ENCODE peak calls at places on chromosomes 3 and 15, in five cellular contexts. One of them, this sample, is unnamed.

GRCh38 chr15:59315914-59316428 is 56.7 kb downstream of the MYO1E start:
- DNase-seq in endothelial cell: no peak
- DNase-seq in sigmoid colon: no peak
- DNase-seq in RWPE1: no peak
- DNase-seq in fibroblast of mammary gland: peak; percentile 56
- DNase-seq in this sample: no peak

GRCh38 chr3:5226783-5227182 is 39.3 kb downstream of the EDEM1 start:
- DNase-seq in endothelial cell: no peak
- DNase-seq in sigmoid colon: no peak
- DNase-seq in RWPE1: peak; percentile 9
- DNase-seq in fibroblast of mammary gland: peak; percentile 44
- DNase-seq in this sample: peak; percentile 33

GRCh38 chr15:101126618-101127502 is 125.0 kb downstream of the CHSY1 start:
- DNase-seq in endothelial cell: no peak
- DNase-seq in sigmoid colon: no peak
- DNase-seq in RWPE1: no peak
- DNase-seq in fibroblast of mammary gland: peak; percentile 89
- DNase-seq in this sample: peak; percentile 46

GRCh38 chr3:87228316-87228715 is 1.2 kb downstream of the CHMP2B start:
- DNase-seq in endothelial cell: no peak
- DNase-seq in sigmoid colon: no peak
- DNase-seq in RWPE1: peak; percentile 26
- DNase-seq in fibroblast of mammary gland: peak; percentile 29
- DNase-seq in this sample: no peak

GRCh38 chr3:177351195-177351594 is 153.9 kb upstream of the TBL1XR1 start:
- DNase-seq in endothelial cell: no peak
- DNase-seq in sigmoid colon: no peak
- DNase-seq in RWPE1: no peak
- DNase-seq in fibroblast of mammary gland: no peak
- DNase-seq in this sample: no peak

GRCh38 chr15:35182841-35183479 is 97.9 kb upstream of the NANOGP8 start:
- DNase-seq in endothelial cell: no peak
- DNase-seq in sigmoid colon: no peak
- DNase-seq in RWPE1: no peak
- DNase-seq in fibroblast of mammary gland: no peak
- DNase-seq in this sample: peak; percentile 9

GRCh38 chr15:31338879-31339557 is 12.4 kb downstream of the KLF13 start:
- DNase-seq in endothelial cell: no peak
- DNase-seq in sigmoid colon: no peak
- DNase-seq in RWPE1: no peak
- DNase-seq in fibroblast of mammary gland: peak; percentile 85
- DNase-seq in this sample: no peak

GRCh38 chr3:195133462-195133861 is 137.5 kb downstream of the XXYLT1 start:
- DNase-seq in endothelial cell: no peak
- DNase-seq in sigmoid colon: peak; percentile 96
- DNase-seq in RWPE1: peak; percentile 78
- DNase-seq in fibroblast of mammary gland: peak; percentile 97
- DNase-seq in this sample: peak; percentile 63

GRCh38 chr3:177201707-177202397 is 4.6 kb upstream of the TBL1XR1 start:
- DNase-seq in endothelial cell: no peak
- DNase-seq in sigmoid colon: no peak
- DNase-seq in RWPE1: peak; percentile 74
- DNase-seq in fibroblast of mammary gland: no peak
- DNase-seq in this sample: peak; percentile 57

GRCh38 chr3:12545473-12545791 is at the start of gene MKRN2OS:
- DNase-seq in endothelial cell: no peak
- DNase-seq in sigmoid colon: no peak
- DNase-seq in RWPE1: peak; percentile 70
- DNase-seq in fibroblast of mammary gland: peak; percentile 20
- DNase-seq in this sample: no peak

GRCh38 chr3:102576651-102577050 is 141.8 kb downstream of the ZPLD1 start:
- DNase-seq in endothelial cell: no peak
- DNase-seq in sigmoid colon: no peak
- DNase-seq in RWPE1: no peak
- DNase-seq in fibroblast of mammary gland: no peak
- DNase-seq in this sample: no peak

GRCh38 chr3:196175116-196175625 is 36.0 kb downstream of the ZDHHC19 start:
- DNase-seq in endothelial cell: no peak
- DNase-seq in sigmoid colon: no peak
- DNase-seq in RWPE1: no peak
- DNase-seq in fibroblast of mammary gland: no peak
- DNase-seq in this sample: no peak

GRCh38 chr15:85407421-85408269 is 27.2 kb downstream of the AKAP13 start:
- DNase-seq in endothelial cell: no peak
- DNase-seq in sigmoid colon: no peak
- DNase-seq in RWPE1: peak; percentile 80
- DNase-seq in fibroblast of mammary gland: peak; percentile 90
- DNase-seq in this sample: no peak

GRCh38 chr3:98594630-98594961 is 1.2 kb upstream of the CPOX start:
- DNase-seq in endothelial cell: no peak
- DNase-seq in sigmoid colon: no peak
- DNase-seq in RWPE1: no peak
- DNase-seq in fibroblast of mammary gland: no peak
- DNase-seq in this sample: no peak

GRCh38 chr3:126287171-126287535 is 70.1 kb downstream of the KLF15 start:
- DNase-seq in endothelial cell: no peak
- DNase-seq in sigmoid colon: no peak
- DNase-seq in RWPE1: no peak
- DNase-seq in fibroblast of mammary gland: no peak
- DNase-seq in this sample: no peak

GRCh38 chr3:195208183-195208582 is 62.8 kb downstream of the XXYLT1 start:
- DNase-seq in endothelial cell: no peak
- DNase-seq in sigmoid colon: no peak
- DNase-seq in RWPE1: no peak
- DNase-seq in fibroblast of mammary gland: no peak
- DNase-seq in this sample: peak; percentile 74

GRCh38 chr3:122916580-122916979 is 111.0 kb downstream of the SEMA5B start:
- DNase-seq in endothelial cell: no peak
- DNase-seq in sigmoid colon: no peak
- DNase-seq in RWPE1: no peak
- DNase-seq in fibroblast of mammary gland: no peak
- DNase-seq in this sample: no peak

DNA sequence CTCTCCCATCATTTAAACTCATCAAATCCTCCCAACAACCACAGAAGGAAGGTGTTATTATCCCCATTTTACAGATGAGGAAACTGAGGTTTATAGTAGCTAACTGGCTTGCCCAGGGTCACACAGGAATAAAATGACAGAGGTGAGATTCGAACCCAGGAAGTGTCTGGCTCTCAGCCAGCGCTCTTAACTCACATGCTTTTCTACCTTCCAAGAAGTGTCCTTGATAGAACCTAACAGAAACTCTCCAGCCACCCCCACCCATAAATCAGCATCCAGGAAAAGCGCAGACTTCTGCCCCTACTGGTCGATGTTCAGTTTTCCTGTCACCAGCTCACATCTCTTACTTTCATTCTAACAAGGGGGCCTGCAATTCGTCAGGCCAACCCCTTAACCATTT is 51.7 kb downstream of the SPATA12 start:
- DNase-seq in endothelial cell: no peak
- DNase-seq in sigmoid colon: no peak
- DNase-seq in RWPE1: no peak
- DNase-seq in fibroblast of mammary gland: no peak
- DNase-seq in this sample: no peak
- TF ChIP-seq CTCF in endothelial cell: peak; percentile 35
- TF ChIP-seq CTCF in sigmoid colon: no peak
- TF ChIP-seq CTCF in RWPE1: no peak
- TF ChIP-seq CTCF in fibroblast of mammary gland: peak; percentile 24
- TF ChIP-seq CTCF in this sample: peak; percentile 53

GRCh38 chr15:25437751-25438600 is 848 bp downstream of the UBE3A start:
- DNase-seq in endothelial cell: peak; percentile 64
- DNase-seq in sigmoid colon: peak; percentile 74
- DNase-seq in RWPE1: peak; percentile 26
- DNase-seq in fibroblast of mammary gland: peak; percentile 46
- DNase-seq in this sample: peak; percentile 86

GRCh38 chr15:25439456-25439836 is 622 bp upstream of the UBE3A start:
- DNase-seq in endothelial cell: no peak
- DNase-seq in sigmoid colon: no peak
- DNase-seq in RWPE1: peak; percentile 18
- DNase-seq in fibroblast of mammary gland: peak; percentile 48
- DNase-seq in this sample: no peak

GRCh38 chr15:25436707-25437106 is 2.1 kb downstream of the UBE3A start:
- DNase-seq in endothelial cell: no peak
- DNase-seq in sigmoid colon: no peak
- DNase-seq in RWPE1: no peak
- DNase-seq in fibroblast of mammary gland: no peak
- DNase-seq in this sample: no peak

GRCh38 chr15:25441111-25441510 is 2.3 kb upstream of the UBE3A start:
- DNase-seq in endothelial cell: no peak
- DNase-seq in sigmoid colon: no peak
- DNase-seq in RWPE1: no peak
- DNase-seq in fibroblast of mammary gland: no peak
- DNase-seq in this sample: no peak

DNA sequence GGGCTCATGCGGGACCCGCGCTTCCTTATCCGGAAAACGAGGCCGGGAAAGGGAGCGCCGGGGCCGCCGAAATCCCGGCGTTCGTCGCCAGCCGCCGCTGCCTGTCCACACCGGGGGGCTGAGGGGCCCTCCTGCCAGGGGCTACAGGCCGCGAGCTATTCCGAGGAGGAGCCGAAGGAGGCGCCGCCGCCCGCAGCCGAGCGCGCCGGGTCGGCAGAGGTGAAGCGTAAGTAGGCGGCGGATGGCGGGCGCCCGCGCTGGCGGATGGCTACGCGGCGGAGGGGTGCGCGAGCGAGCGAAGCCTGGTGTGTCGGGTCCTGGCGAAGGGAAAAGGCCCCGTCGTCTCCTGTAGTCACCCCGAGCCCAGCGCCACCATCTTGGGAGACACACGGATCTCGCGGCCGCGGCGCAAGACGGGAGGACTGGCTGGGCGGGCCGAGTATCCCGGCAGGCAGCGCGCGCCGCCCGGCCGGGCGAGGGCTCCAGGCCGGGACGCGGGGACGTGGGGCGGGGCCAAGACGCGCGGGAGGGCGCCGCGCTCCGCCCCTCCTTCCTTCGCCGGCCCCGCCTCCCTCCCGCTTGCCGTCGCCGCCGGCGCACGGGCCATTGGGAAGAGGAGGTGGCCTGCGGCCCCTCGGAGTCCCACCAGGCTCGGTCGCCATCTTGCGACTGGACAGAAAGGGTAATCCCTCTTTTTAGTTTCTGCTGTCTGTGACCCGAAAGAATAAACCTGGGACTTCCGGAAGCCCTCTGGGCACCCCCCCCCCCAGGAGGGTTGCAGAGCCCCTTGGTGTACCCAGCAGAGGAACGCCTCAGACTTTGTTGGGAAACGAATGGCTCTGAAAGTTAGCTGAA is at the start of gene UBE3A:
- DNase-seq in endothelial cell: peak; percentile 96
- DNase-seq in sigmoid colon: peak; percentile 95
- DNase-seq in RWPE1: peak; percentile 86
- DNase-seq in fibroblast of mammary gland: peak; percentile 87
- DNase-seq in this sample: peak; percentile 96
- TF ChIP-seq CTCF in endothelial cell: no peak
- TF ChIP-seq CTCF in sigmoid colon: no peak
- TF ChIP-seq CTCF in RWPE1: peak; percentile 29
- TF ChIP-seq CTCF in fibroblast of mammary gland: peak; percentile 3
- TF ChIP-seq CTCF in this sample: peak; percentile 9

DNA sequence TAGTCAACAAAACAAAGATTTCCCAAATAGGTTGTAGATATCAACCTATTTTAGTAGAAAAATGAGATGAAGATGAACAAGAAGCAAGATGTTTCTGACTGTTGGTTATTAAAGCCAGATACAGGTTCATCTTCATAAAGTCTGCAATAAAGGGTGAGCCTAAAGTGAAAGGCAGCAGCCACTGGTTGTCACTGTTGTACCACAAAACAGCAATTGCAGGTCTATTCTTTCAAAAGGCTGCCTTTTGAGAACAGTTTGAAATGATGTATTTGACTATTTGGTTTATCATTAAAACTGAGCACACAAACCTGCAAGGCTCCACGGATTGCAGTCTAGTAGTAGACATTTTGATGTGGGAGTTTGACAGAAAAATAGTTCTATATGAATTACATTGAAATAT is 543.4 kb downstream of the GBE1 start:
- DNase-seq in endothelial cell: peak; percentile 11
- DNase-seq in sigmoid colon: no peak
- DNase-seq in RWPE1: no peak
- DNase-seq in fibroblast of mammary gland: peak; percentile 31
- DNase-seq in this sample: no peak
- TF ChIP-seq CTCF in endothelial cell: no peak
- TF ChIP-seq CTCF in sigmoid colon: no peak
- TF ChIP-seq CTCF in RWPE1: no peak
- TF ChIP-seq CTCF in fibroblast of mammary gland: peak; percentile 46
- TF ChIP-seq CTCF in this sample: peak; percentile 3

GRCh38 chr15:89399390-89400120 is 64.9 kb upstream of the POLG start:
- DNase-seq in endothelial cell: peak; percentile 63
- DNase-seq in sigmoid colon: no peak
- DNase-seq in RWPE1: peak; percentile 57
- DNase-seq in fibroblast of mammary gland: peak; percentile 6
- DNase-seq in this sample: peak; percentile 59
- TF ChIP-seq CTCF in endothelial cell: peak; percentile 64
- TF ChIP-seq CTCF in sigmoid colon: no peak
- TF ChIP-seq CTCF in RWPE1: peak; percentile 12
- TF ChIP-seq CTCF in fibroblast of mammary gland: peak; percentile 29
- TF ChIP-seq CTCF in this sample: peak; percentile 95

GRCh38 chr15:52206446-52206845 is 15.3 kb upstream of the GNB5 start:
- DNase-seq in endothelial cell: no peak
- DNase-seq in sigmoid colon: no peak
- DNase-seq in RWPE1: no peak
- DNase-seq in fibroblast of mammary gland: no peak
- DNase-seq in this sample: no peak
- TF ChIP-seq CTCF in endothelial cell: no peak
- TF ChIP-seq CTCF in sigmoid colon: no peak
- TF ChIP-seq CTCF in RWPE1: no peak
- TF ChIP-seq CTCF in fibroblast of mammary gland: no peak
- TF ChIP-seq CTCF in this sample: no peak

DNA sequence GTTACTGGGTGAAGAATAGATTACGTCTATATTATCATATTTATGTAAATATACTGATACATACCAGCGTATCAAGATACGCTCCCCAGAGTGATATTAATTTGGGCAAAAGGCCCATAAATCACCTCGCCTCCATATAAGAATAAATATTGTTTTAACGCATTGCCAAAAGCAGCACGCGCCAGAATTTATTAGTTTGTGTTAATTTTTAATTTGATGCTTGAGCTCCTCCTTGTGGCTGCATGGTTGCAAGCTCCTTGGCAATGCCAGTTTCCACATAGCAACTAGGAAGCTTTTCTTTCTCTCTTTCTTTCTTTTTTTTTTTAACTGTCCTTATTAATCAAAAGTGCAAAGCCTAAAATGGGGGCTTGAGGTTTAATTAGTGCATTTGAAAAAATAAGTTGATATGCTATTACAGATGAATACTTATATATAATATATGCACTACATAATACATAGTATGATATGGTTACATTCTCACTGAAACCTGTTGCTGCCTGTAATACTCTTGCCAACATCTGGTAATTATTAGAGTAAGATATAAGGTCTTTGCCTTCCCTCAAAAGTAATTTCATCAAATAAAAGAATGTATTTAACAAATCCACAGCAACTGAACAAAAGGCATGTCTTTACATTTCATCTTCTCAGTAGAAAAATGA is 242.7 kb upstream of the UBE2E2 start:
- DNase-seq in endothelial cell: peak; percentile 22
- DNase-seq in sigmoid colon: peak; percentile 68
- DNase-seq in RWPE1: peak; percentile 10
- DNase-seq in fibroblast of mammary gland: peak; percentile 53
- DNase-seq in this sample: no peak
- TF ChIP-seq CTCF in endothelial cell: peak; percentile 53
- TF ChIP-seq CTCF in sigmoid colon: peak; percentile 57
- TF ChIP-seq CTCF in RWPE1: peak; percentile 80
- TF ChIP-seq CTCF in fibroblast of mammary gland: peak; percentile 82
- TF ChIP-seq CTCF in this sample: peak; percentile 89

GRCh38 chr15:49875392-49875791 is 243.6 kb downstream of the ATP8B4 start:
- DNase-seq in endothelial cell: no peak
- DNase-seq in sigmoid colon: no peak
- DNase-seq in RWPE1: no peak
- DNase-seq in fibroblast of mammary gland: no peak
- DNase-seq in this sample: no peak
- TF ChIP-seq CTCF in endothelial cell: peak; percentile 42
- TF ChIP-seq CTCF in sigmoid colon: no peak
- TF ChIP-seq CTCF in RWPE1: no peak
- TF ChIP-seq CTCF in fibroblast of mammary gland: peak; percentile 4
- TF ChIP-seq CTCF in this sample: peak; percentile 37

This sample was measured in GM06990.